ENCODE peak calls at places on chromosomes 11 and 22, in four cellular contexts. One of them, this sample, is unnamed.

GRCh38 chr11:68206211-68206610 is 6.9 kb downstream of the KMT5B start:
- DNase-seq in germinal center: peak; percentile 63
- DNase-seq in fibroblast of mammary gland: peak; percentile 72
- DNase-seq in activated CD4-positive, alpha-beta T cell treated with anti-CD3 and anti-CD28 coated beads, Interleukin-2, amount 50 U/mL, for 48 hours: no peak
- DNase-seq in this sample: peak; percentile 75

GRCh38 chr22:19061471-19062138 is 60.6 kb downstream of the DGCR2 start:
- DNase-seq in germinal center: no peak
- DNase-seq in fibroblast of mammary gland: no peak
- DNase-seq in activated CD4-positive, alpha-beta T cell treated with anti-CD3 and anti-CD28 coated beads, Interleukin-2, amount 50 U/mL, for 48 hours: no peak
- DNase-seq in this sample: no peak

GRCh38 chr22:37505989-37506388 is 13.2 kb downstream of the CARD10 start:
- DNase-seq in activated CD4-positive, alpha-beta T cell treated with anti-CD3 and anti-CD28 coated beads, Interleukin-2, amount 50 U/mL, for 48 hours: no peak
- DNase-seq in fibroblast of mammary gland: no peak
- DNase-seq in germinal center: no peak
- DNase-seq in this sample: no peak

GRCh38 chr11:44407211-44407996 is 97.5 kb upstream of the ALX4 start:
- DNase-seq in fibroblast of mammary gland: no peak
- DNase-seq in activated CD4-positive, alpha-beta T cell treated with anti-CD3 and anti-CD28 coated beads, Interleukin-2, amount 50 U/mL, for 48 hours: no peak
- DNase-seq in germinal center: no peak
- DNase-seq in this sample: no peak

GRCh38 chr11:129950319-129951034 is 52.2 kb downstream of the PRDM10 start:
- DNase-seq in germinal center: no peak
- DNase-seq in activated CD4-positive, alpha-beta T cell treated with anti-CD3 and anti-CD28 coated beads, Interleukin-2, amount 50 U/mL, for 48 hours: no peak
- DNase-seq in fibroblast of mammary gland: peak; percentile 42
- DNase-seq in this sample: no peak

GRCh38 chr22:50697667-50698506 is 25.3 kb downstream of the SHANK3 start:
- DNase-seq in germinal center: no peak
- DNase-seq in activated CD4-positive, alpha-beta T cell treated with anti-CD3 and anti-CD28 coated beads, Interleukin-2, amount 50 U/mL, for 48 hours: no peak
- DNase-seq in fibroblast of mammary gland: no peak
- DNase-seq in this sample: no peak

GRCh38 chr22:38742176-38742942 is 13.4 kb downstream of the SUN2 start:
- DNase-seq in fibroblast of mammary gland: no peak
- DNase-seq in germinal center: no peak
- DNase-seq in activated CD4-positive, alpha-beta T cell treated with anti-CD3 and anti-CD28 coated beads, Interleukin-2, amount 50 U/mL, for 48 hours: no peak
- DNase-seq in this sample: no peak

GRCh38 chr11:17763703-17764102 is 29.1 kb downstream of the KCNC1 start:
- DNase-seq in germinal center: no peak
- DNase-seq in fibroblast of mammary gland: no peak
- DNase-seq in activated CD4-positive, alpha-beta T cell treated with anti-CD3 and anti-CD28 coated beads, Interleukin-2, amount 50 U/mL, for 48 hours: no peak
- DNase-seq in this sample: no peak

GRCh38 chr22:40605676-40606250 is 30.8 kb downstream of the MRTFA start:
- DNase-seq in fibroblast of mammary gland: no peak
- DNase-seq in germinal center: no peak
- DNase-seq in activated CD4-positive, alpha-beta T cell treated with anti-CD3 and anti-CD28 coated beads, Interleukin-2, amount 50 U/mL, for 48 hours: no peak
- DNase-seq in this sample: no peak

GRCh38 chr11:118079507-118079906 is 2.6 kb downstream of the TMPRSS4 start:
- DNase-seq in fibroblast of mammary gland: no peak
- DNase-seq in germinal center: no peak
- DNase-seq in activated CD4-positive, alpha-beta T cell treated with anti-CD3 and anti-CD28 coated beads, Interleukin-2, amount 50 U/mL, for 48 hours: no peak
- DNase-seq in this sample: no peak

GRCh38 chr11:113971506-113972195 is 3.3 kb upstream of the HTR3A start:
- DNase-seq in activated CD4-positive, alpha-beta T cell treated with anti-CD3 and anti-CD28 coated beads, Interleukin-2, amount 50 U/mL, for 48 hours: no peak
- DNase-seq in fibroblast of mammary gland: no peak
- DNase-seq in germinal center: no peak
- DNase-seq in this sample: no peak

GRCh38 chr11:2194877-2195755 is 23.5 kb upstream of the TH start:
- DNase-seq in activated CD4-positive, alpha-beta T cell treated with anti-CD3 and anti-CD28 coated beads, Interleukin-2, amount 50 U/mL, for 48 hours: peak; percentile 71
- DNase-seq in germinal center: peak; percentile 53
- DNase-seq in fibroblast of mammary gland: peak; percentile 4
- DNase-seq in this sample: peak; percentile 26

GRCh38 chr22:45743687-45744086 is 72.1 kb downstream of the ATXN10 start:
- DNase-seq in activated CD4-positive, alpha-beta T cell treated with anti-CD3 and anti-CD28 coated beads, Interleukin-2, amount 50 U/mL, for 48 hours: no peak
- DNase-seq in fibroblast of mammary gland: no peak
- DNase-seq in germinal center: no peak
- DNase-seq in this sample: no peak

This sample was measured in GM12865.